ENCODE peak calls at places on chromosomes 12 and 14, in ten cellular contexts. K is G401; V is GDM1; A is activated T-cell treated with anti-CD3 and anti-CD28 coated beads for 24 hours; D is uterus; B is activated CD4-positive, alpha-beta T cell treated with anti-CD3 and anti-CD28 coated beads, Interleukin-2, amount 50 U/mL, for 1 hour; W is stimulated activated naive B cell treated with anti-CD40 and anti-IgM and Interleukin-4, amounts not matched to agents 10 μg/mL and 1 μg/mL and 100 μg/mL, for 72 hours; N is right cardiac atrium; C is stimulated activated CD4-positive, alpha-beta T cell treated with anti-CD3 and anti-CD28 coated beads, Interleukin-4, amount 100 ng/mL, for 1 hour; R is RKO. J is an unnamed sample.

GRCh38 chr12:132669166-132669879 is 17.8 kb downstream of the POLE start:
- DNase-seq in K (no peak), V (no peak), A (no peak), D (no peak), B (no peak), W (no peak), N (no peak), C (no peak), R (no peak), J (no peak)

GRCh38 chr14:73022051-73022450 is 4.9 kb downstream of the ZFYVE1 start:
- DNase-seq in K (no peak), V (no peak), A (no peak), D (no peak), B (no peak), W (no peak), N (no peak), C (no peak), R (no peak), J (no peak)

GRCh38 chr14:51370758-51371386 is 130.8 kb downstream of the TMX1 start:
- DNase-seq in K (no peak), V (no peak), A (no peak), D (no peak), B (no peak), W (no peak), N (no peak), C (no peak), R (no peak), J (no peak)

GRCh38 chr12:99029502-99030271 is 384.6 kb downstream of the APAF1 start:
- DNase-seq in K (peak), V (no peak), A (no peak), D (no peak), B (no peak), W (no peak), N (no peak), C (no peak), R (no peak), J (no peak)

GRCh38 chr14:27573018-27573417 is 975.2 kb upstream of the NOVA1 start:
- DNase-seq in K (no peak), V (no peak), A (no peak), D (no peak), B (no peak), W (no peak), N (peak), C (no peak), R (no peak), J (no peak)

GRCh38 chr12:5166976-5167375 is 123.3 kb downstream of the KCNA5 start:
- DNase-seq in K (peak), V (no peak), A (no peak), D (no peak), B (no peak), W (no peak), N (no peak), C (no peak), R (no peak), J (no peak)

GRCh38 chr12:27901959-27902358 is 70.6 kb downstream of the PTHLH start:
- DNase-seq in K (no peak), V (no peak), A (no peak), D (no peak), B (no peak), W (no peak), N (no peak), C (no peak), R (no peak), J (no peak)

GRCh38 chr12:17992002-17992656 is 97.9 kb downstream of the RERGL start:
- DNase-seq in K (peak), V (no peak), A (no peak), D (no peak), B (no peak), W (peak), N (no peak), C (no peak), R (peak), J (no peak)

GRCh38 chr14:23364164-23364571 is 804 bp downstream of the EFS start:
- DNase-seq in K (peak), V (no peak), A (no peak), D (peak), B (no peak), W (no peak), N (peak), C (no peak), R (no peak), J (no peak)

GRCh38 chr14:24892730-24893059 is 157.3 kb downstream of the STXBP6 start:
- DNase-seq in K (no peak), V (no peak), A (no peak), D (no peak), B (no peak), W (no peak), N (no peak), C (no peak), R (no peak), J (no peak)